ENCODE peak calls at places on chromosome 18, in five cellular contexts. Q, O, C, A and J are unnamed samples.

GRCh38 chr18:22250591-22250996 is 81.2 kb downstream of the GATA6 start:
- DNase-seq in Q (no peak), O (no peak), C (peak), A (no peak), J (no peak)

GRCh38 chr18:56726906-56727305 is 75.7 kb downstream of the WDR7 start:
- DNase-seq in Q (no peak), O (no peak), C (no peak), A (no peak), J (no peak)

GRCh38 chr18:21979171-21979560 is 190.2 kb upstream of the GATA6 start:
- DNase-seq in Q (no peak), O (no peak), C (no peak), A (no peak), J (no peak)

GRCh38 chr18:44884446-44884845 is 203.8 kb downstream of the SETBP1 start:
- DNase-seq in Q (no peak), O (no peak), C (peak), A (no peak), J (no peak)

GRCh38 chr18:62372156-62372555 is 47.0 kb downstream of the TNFRSF11A start:
- DNase-seq in Q (no peak), O (no peak), C (no peak), A (no peak), J (no peak)

GRCh38 chr18:4125246-4125938 is 329.7 kb downstream of the DLGAP1 start:
- DNase-seq in Q (no peak), O (no peak), C (no peak), A (no peak), J (peak)

GRCh38 chr18:78638889-78639596 is 340.6 kb upstream of the SALL3 start:
- DNase-seq in Q (no peak), O (no peak), C (no peak), A (no peak), J (no peak)

GRCh38 chr18:56891116-56891515 is 240.0 kb downstream of the WDR7 start:
- DNase-seq in Q (no peak), O (no peak), C (no peak), A (no peak), J (no peak)

GRCh38 chr18:54880706-54881105 is 52.4 kb downstream of the RAB27B start:
- DNase-seq in Q (peak), O (peak), C (peak), A (peak), J (peak)

GRCh38 chr18:27844416-27844792 is 332.5 kb downstream of the CDH2 start:
- DNase-seq in Q (no peak), O (peak), C (peak), A (no peak), J (no peak)

GRCh38 chr18:79510731-79511141 is 115.0 kb downstream of the NFATC1 start:
- DNase-seq in Q (no peak), O (no peak), C (no peak), A (no peak), J (peak)

GRCh38 chr18:23856466-23857175 is 157.9 kb upstream of the TTC39C start:
- DNase-seq in Q (no peak), O (peak), C (peak), A (no peak), J (peak)

GRCh38 chr18:63676526-63676925 is 14.8 kb upstream of the SERPINB3 start:
- DNase-seq in Q (no peak), O (no peak), C (peak), A (no peak), J (peak)

GRCh38 chr18:63161032-63161727 is 158.4 kb downstream of the BCL2 start:
- DNase-seq in Q (no peak), O (no peak), C (no peak), A (no peak), J (no peak)

DNA sequence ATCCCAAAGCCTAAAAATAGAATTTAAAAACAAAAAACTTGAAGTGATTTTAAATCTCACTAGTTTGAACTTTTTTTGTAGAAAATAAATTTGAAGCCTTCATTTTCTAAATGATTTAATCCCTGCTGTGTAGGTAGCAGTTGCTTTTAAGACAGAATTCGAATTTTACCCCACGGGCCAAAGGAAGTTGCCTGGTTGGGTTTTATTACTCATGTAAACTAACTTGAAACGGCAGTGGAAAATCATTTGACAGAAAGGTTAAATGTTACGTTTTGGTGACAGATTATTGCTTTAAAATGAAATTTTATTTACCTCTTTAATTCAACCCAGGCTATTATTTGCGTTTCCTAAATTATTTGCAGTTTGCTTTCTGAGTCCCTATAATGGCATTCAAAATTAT is 2.0 kb downstream of the MAPRE2 start:
- DNase-seq in Q (no peak), O (no peak), C (no peak), A (no peak), J (no peak)
- H3K27ac ChIP-seq in Q (no peak), O (no peak), C (no peak), A (no peak), J (no peak)

DNA sequence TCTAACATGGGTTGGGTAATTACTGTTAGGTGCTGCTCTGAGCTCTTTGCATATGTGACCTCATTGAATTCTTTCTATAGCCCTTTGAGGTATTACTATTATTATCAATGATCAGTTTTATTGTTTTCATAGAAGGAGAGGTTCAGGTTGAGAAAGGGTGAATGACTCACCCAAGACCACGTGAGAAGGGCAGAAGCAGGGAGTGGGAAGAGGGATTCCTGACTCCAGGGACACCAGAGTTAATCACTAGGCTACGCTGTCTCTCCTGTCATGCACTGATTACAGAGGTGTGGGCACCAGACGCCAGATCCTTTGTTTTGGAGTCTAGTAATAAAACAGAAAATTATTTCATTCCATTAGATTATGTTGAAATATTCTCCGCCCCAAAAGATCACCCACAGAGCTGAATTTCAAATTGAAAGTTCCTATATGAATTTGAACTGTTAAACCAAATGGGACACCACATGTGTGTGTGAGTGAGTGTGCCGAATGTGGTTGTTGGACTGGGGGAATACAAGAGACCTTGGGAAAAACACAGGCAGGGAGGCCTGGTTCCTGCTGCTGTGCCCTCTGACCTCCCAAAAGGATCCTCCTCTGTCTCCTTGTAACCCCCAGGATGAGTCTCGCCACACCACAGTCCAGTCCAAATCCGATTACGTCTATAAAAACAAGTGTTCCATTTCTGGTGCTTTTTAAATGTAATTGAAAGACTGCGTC is 215.4 kb downstream of the ZNF521 start:
- DNase-seq in Q (no peak), O (no peak), C (peak), A (no peak), J (no peak)
- H3K9ac ChIP-seq in Q (no peak), O (no peak), C (no peak), A (no peak), J (no peak)

GRCh38 chr18:12604445-12605007 is 53.4 kb downstream of the SPIRE1 start:
- DNase-seq in Q (no peak), O (no peak), C (no peak), A (no peak), J (no peak)
- TF ChIP-seq CTCF in Q (no peak), O (peak), C (no peak), A (peak), J (peak)

GRCh38 chr18:49617846-49618245 is 56.0 kb downstream of the LIPG start:
- DNase-seq in Q (no peak), O (no peak), C (no peak), A (no peak), J (peak)
- H3K27ac ChIP-seq in Q (no peak), O (no peak), C (no peak), A (no peak), J (no peak)

DNA sequence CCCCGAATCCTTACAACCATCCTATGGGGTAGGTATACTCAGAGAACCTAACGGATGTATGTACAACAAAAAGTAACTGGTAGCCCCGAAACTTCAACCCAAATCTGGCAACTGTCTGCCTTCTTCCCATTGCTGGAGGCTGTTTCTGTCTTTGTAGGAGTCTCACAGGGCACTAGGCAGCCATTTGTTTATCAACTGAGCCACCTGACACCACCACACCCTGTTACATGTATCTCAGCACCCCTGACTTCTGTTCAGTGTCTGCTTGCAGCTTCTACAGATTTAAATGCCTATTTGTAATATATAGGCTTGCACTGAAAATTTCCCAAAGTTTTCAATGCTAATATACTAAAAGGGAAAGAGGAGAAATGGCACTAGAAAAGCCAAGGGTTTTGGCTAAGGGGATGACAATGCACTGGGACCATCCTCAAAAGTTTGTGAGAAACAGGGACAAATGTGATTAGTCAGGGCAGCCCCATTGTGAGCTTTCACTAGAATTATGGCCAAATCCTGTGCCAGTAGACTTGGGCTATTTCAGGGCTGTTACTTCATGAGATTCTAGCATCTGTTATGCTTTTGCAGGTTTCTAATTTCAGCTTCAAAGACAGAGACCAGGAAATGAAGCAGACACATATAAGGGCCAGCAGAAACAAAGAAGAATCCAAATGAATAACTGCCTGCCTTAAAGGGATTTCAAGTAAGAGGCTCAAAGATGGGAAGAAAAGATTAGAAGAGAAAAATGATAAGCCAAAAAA is 103.3 kb downstream of the MYO5B start:
- DNase-seq in Q (no peak), O (no peak), C (no peak), A (no peak), J (no peak)
- H3K9ac ChIP-seq in Q (no peak), O (no peak), C (no peak), A (no peak), J (no peak)

GRCh38 chr18:32529737-32530420 is 59.2 kb upstream of the GAREM1 start:
- DNase-seq in Q (no peak), O (no peak), C (peak), A (no peak), J (no peak)

GRCh38 chr18:32530947-32531651 is 60.4 kb upstream of the GAREM1 start:
- DNase-seq in Q (peak), O (peak), C (peak), A (no peak), J (no peak)
- TF ChIP-seq CTCF in Q (no peak), O (no peak), C (no peak), A (no peak), J (no peak)

DNA sequence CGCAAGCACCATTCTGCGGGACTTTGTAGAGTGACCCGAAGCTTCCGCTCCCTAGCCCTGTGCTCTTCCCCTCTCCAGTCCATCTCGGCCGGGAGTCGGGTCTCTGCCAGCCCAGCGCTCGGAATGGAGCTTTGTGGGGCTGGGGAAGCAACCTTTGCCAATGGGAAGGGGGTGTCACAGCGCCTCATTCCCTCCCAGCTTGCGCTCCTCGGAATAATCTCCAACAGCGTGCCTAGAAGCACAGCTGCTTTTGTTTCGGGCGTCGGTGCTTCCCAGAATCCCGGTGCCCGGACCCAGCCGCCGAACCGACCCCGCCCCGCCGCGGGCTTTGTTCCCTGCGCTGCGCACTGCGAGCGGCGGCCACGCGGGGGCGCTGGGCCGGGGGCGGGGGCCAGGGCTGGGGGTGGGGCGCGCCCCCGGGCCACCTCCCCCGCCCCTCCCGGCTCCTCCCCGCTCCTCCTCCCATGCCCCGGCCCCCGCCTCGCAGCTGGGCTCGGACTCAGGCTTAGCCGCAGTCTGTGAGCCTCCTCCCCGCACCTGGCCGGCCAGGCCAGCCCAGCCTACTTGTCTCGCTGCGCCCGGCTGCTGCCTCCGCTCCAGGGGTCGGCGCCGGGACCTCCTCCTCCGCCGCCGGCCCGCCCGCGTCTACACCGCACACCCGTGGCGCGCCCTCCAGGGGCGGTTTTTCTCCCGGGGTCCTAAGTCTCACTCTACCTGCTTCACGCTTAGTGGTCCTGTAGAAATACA is 77.7 kb upstream of the SMAD2 start:
- DNase-seq in Q (no peak), O (no peak), C (peak), A (peak), J (peak)
- H3K27ac ChIP-seq in Q (no peak), O (no peak), C (no peak), A (peak), J (no peak)

DNA sequence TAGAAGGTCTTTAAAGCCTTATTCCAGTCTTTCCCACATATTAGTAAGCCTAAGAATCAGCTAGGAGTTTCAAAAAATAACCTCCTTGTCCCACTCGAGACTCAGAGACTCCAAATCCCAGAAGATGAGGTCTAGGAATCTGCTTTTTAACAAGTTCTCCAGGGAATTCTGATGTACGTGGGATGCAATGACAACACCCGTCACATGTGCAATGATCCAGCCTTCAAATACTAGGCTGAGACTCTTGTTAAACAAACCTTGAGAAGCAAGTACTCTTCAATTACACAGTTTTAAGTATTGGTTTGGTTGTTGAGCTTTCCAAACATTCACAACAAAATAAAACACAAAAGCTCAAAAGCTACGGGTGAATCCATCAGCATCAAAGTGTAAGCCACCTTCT is 53.9 kb downstream of the EPG5 start:
- DNase-seq in Q (no peak), O (no peak), C (no peak), A (no peak), J (no peak)
- H3K9ac ChIP-seq in Q (no peak), O (no peak), C (no peak), A (no peak), J (no peak)

DNA sequence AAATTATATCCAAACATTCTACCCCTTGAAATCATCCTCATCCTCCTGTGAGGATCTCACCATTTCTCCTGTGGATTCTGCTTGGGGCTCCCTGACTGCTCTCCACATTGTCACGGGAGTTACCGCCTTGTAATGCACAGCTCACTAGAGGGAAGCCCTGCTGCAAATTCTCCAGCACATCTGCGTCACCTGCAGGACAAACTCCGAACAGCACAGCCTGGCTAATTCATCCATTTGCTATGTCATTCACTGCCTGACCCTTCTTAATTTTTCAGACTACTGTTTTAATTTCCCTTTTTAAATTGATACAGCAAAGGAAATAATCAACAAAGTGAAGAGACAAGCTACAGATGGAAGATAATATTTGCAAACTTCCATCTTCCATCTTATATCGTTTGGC is 627.4 kb downstream of the FBXO15 start:
- DNase-seq in Q (no peak), O (peak), C (no peak), A (peak), J (peak)
- TF ChIP-seq CTCF in Q (peak), O (no peak), C (no peak), A (peak), J (peak)